ENCODE peak calls at places on chromosomes 5 and 9, in nine cellular contexts. One of them, this sample, is unnamed. For H3K27me3, the result is how much of the 10 kb centered on the place peaks cover.

GRCh38 chr5:102152906-102153787 is 142.9 kb downstream of the SLCO4C1 start:
- DNase-seq in bronchial epithelial cell: peak
- DNase-seq in pancreas: no peak
- DNase-seq in upper lobe of right lung: no peak
- DNase-seq in H9: no peak
- DNase-seq in IMR-90: no peak
- DNase-seq in neuronal stem cell: peak
- DNase-seq in adrenal gland: no peak
- DNase-seq in adipocyte: peak
- DNase-seq in this sample: no peak

GRCh38 chr5:167217097-167217743 is 1074.2 kb upstream of the WWC1 start:
- DNase-seq in neuronal stem cell: no peak
- DNase-seq in pancreas: no peak
- DNase-seq in upper lobe of right lung: no peak
- DNase-seq in IMR-90: no peak
- DNase-seq in H9: no peak
- DNase-seq in bronchial epithelial cell: no peak
- DNase-seq in adrenal gland: no peak
- DNase-seq in adipocyte: no peak
- DNase-seq in this sample: no peak

GRCh38 chr5:171990713-171991015 is 15.8 kb downstream of the FBXW11 start:
- DNase-seq in neuronal stem cell: no peak
- DNase-seq in H9: no peak
- DNase-seq in bronchial epithelial cell: no peak
- DNase-seq in IMR-90: no peak
- DNase-seq in adrenal gland: no peak
- DNase-seq in upper lobe of right lung: no peak
- DNase-seq in pancreas: no peak
- DNase-seq in adipocyte: no peak
- DNase-seq in this sample: no peak

GRCh38 chr5:67483453-67484030 is 286.9 kb upstream of the CD180 start:
- DNase-seq in pancreas: no peak
- DNase-seq in neuronal stem cell: no peak
- DNase-seq in IMR-90: no peak
- DNase-seq in adipocyte: no peak
- DNase-seq in adrenal gland: no peak
- DNase-seq in bronchial epithelial cell: no peak
- DNase-seq in upper lobe of right lung: no peak
- DNase-seq in H9: no peak
- DNase-seq in this sample: no peak

GRCh38 chr9:114372971-114373591 is 14.7 kb downstream of the AKNA start:
- DNase-seq in neuronal stem cell: no peak
- DNase-seq in pancreas: no peak
- DNase-seq in upper lobe of right lung: peak
- DNase-seq in bronchial epithelial cell: no peak
- DNase-seq in adipocyte: no peak
- DNase-seq in H9: no peak
- DNase-seq in adrenal gland: peak
- DNase-seq in IMR-90: no peak
- DNase-seq in this sample: no peak

GRCh38 chr9:127608104-127608966 is 3.7 kb upstream of the STXBP1 start:
- DNase-seq in neuronal stem cell: peak
- DNase-seq in IMR-90: peak
- DNase-seq in adrenal gland: peak
- DNase-seq in upper lobe of right lung: peak
- DNase-seq in adipocyte: peak
- DNase-seq in H9: peak
- DNase-seq in pancreas: peak
- DNase-seq in bronchial epithelial cell: peak
- DNase-seq in this sample: peak

GRCh38 chr9:18487620-18488019 is 13.7 kb downstream of the ADAMTSL1 start:
- DNase-seq in bronchial epithelial cell: no peak
- DNase-seq in upper lobe of right lung: no peak
- DNase-seq in IMR-90: no peak
- DNase-seq in adipocyte: no peak
- DNase-seq in pancreas: no peak
- DNase-seq in H9: no peak
- DNase-seq in adrenal gland: no peak
- DNase-seq in neuronal stem cell: no peak
- DNase-seq in this sample: no peak

GRCh38 chr9:88831783-88832407 is 159.4 kb upstream of the S1PR3 start:
- DNase-seq in upper lobe of right lung: no peak
- DNase-seq in adrenal gland: no peak
- DNase-seq in IMR-90: no peak
- DNase-seq in H9: no peak
- DNase-seq in adipocyte: no peak
- DNase-seq in pancreas: no peak
- DNase-seq in neuronal stem cell: no peak
- DNase-seq in bronchial epithelial cell: no peak
- DNase-seq in this sample: no peak

DNA sequence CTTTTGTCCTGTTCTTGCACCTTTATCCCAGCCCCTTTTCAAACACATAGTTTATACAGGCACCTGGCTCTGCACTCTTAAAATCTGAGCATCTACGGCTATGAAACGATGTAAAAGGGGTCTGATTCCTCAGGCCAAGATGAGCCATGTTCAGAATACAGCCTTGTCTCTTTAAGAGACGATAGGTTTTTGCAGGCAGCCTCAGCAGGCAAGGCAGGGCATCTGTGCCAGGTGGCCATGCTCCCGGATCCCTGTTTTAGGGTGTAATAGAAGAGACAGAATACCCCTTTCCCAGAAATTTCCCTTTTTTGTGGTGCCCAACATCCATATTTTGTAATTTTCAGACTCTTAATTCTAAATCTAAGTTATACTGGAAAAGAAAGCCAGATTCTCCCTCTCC is 89.2 kb upstream of the NFIB start:
- DNase-seq in neuronal stem cell: no peak
- DNase-seq in adipocyte: no peak
- DNase-seq in pancreas: no peak
- DNase-seq in H9: no peak
- DNase-seq in upper lobe of right lung: no peak
- DNase-seq in adrenal gland: no peak
- DNase-seq in bronchial epithelial cell: no peak
- DNase-seq in IMR-90: no peak
- DNase-seq in this sample: no peak
- H3K27me3 ChIP-seq in neuronal stem cell: under half
- H3K27me3 ChIP-seq in adipocyte: under half
- H3K27me3 ChIP-seq in pancreas: under half
- H3K27me3 ChIP-seq in H9: under half
- H3K27me3 ChIP-seq in upper lobe of right lung: under half
- H3K27me3 ChIP-seq in adrenal gland: under half
- H3K27me3 ChIP-seq in bronchial epithelial cell: under half
- H3K27me3 ChIP-seq in IMR-90: half or more
- H3K27me3 ChIP-seq in this sample: under half

GRCh38 chr9:99350461-99350860 is 128.4 kb downstream of the SEC61B start:
- DNase-seq in neuronal stem cell: no peak
- DNase-seq in H9: no peak
- DNase-seq in upper lobe of right lung: no peak
- DNase-seq in bronchial epithelial cell: peak
- DNase-seq in IMR-90: peak
- DNase-seq in pancreas: no peak
- DNase-seq in adipocyte: no peak
- DNase-seq in adrenal gland: no peak
- DNase-seq in this sample: no peak

GRCh38 chr9:99354104-99354503 is 132.0 kb downstream of the SEC61B start:
- DNase-seq in pancreas: no peak
- DNase-seq in IMR-90: no peak
- DNase-seq in adrenal gland: no peak
- DNase-seq in upper lobe of right lung: no peak
- DNase-seq in adipocyte: no peak
- DNase-seq in neuronal stem cell: no peak
- DNase-seq in H9: no peak
- DNase-seq in bronchial epithelial cell: no peak
- DNase-seq in this sample: no peak

GRCh38 chr9:99353408-99353807 is 131.3 kb downstream of the SEC61B start:
- DNase-seq in H9: no peak
- DNase-seq in adrenal gland: peak
- DNase-seq in IMR-90: peak
- DNase-seq in upper lobe of right lung: no peak
- DNase-seq in bronchial epithelial cell: peak
- DNase-seq in pancreas: no peak
- DNase-seq in neuronal stem cell: no peak
- DNase-seq in adipocyte: peak
- DNase-seq in this sample: peak

GRCh38 chr9:99351647-99352046 is 129.6 kb downstream of the SEC61B start:
- DNase-seq in adrenal gland: no peak
- DNase-seq in upper lobe of right lung: no peak
- DNase-seq in adipocyte: no peak
- DNase-seq in H9: peak
- DNase-seq in bronchial epithelial cell: no peak
- DNase-seq in neuronal stem cell: no peak
- DNase-seq in IMR-90: no peak
- DNase-seq in pancreas: no peak
- DNase-seq in this sample: no peak

DNA sequence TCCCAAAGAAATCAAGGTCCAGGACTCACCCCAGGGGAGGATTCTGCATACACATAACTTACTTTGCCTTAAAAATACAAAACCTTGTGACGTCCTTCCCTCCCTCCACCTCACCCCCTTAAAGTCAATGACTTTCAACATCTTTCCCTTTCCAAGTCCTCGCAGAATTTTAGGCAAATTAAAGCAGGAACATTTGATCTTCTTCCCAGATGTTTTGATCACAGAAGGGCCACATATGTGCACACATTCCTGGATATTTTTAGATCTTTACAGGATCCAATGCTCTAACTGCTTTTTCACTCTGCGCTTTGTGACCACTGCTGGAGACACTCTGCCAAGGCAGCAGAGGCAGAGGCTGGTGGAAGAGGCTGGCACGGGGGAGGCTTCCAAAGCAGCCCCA is 130.7 kb downstream of the SEC61B start:
- DNase-seq in IMR-90: peak
- DNase-seq in bronchial epithelial cell: no peak
- DNase-seq in adrenal gland: no peak
- DNase-seq in pancreas: no peak
- DNase-seq in adipocyte: peak
- DNase-seq in H9: no peak
- DNase-seq in neuronal stem cell: no peak
- DNase-seq in upper lobe of right lung: no peak
- DNase-seq in this sample: no peak
- H3K27me3 ChIP-seq in IMR-90: under half
- H3K27me3 ChIP-seq in bronchial epithelial cell: under half
- H3K27me3 ChIP-seq in adrenal gland: under half
- H3K27me3 ChIP-seq in pancreas: under half
- H3K27me3 ChIP-seq in adipocyte: under half
- H3K27me3 ChIP-seq in H9: under half
- H3K27me3 ChIP-seq in neuronal stem cell: under half
- H3K27me3 ChIP-seq in upper lobe of right lung: under half
- H3K27me3 ChIP-seq in this sample: under half

GRCh38 chr9:122220673-122221222 is 8.0 kb downstream of the LHX6 start:
- DNase-seq in adipocyte: no peak
- DNase-seq in H9: no peak
- DNase-seq in neuronal stem cell: no peak
- DNase-seq in upper lobe of right lung: no peak
- DNase-seq in IMR-90: no peak
- DNase-seq in adrenal gland: no peak
- DNase-seq in pancreas: no peak
- DNase-seq in bronchial epithelial cell: no peak
- DNase-seq in this sample: no peak

GRCh38 chr9:122221223-122221811 is 7.4 kb downstream of the LHX6 start:
- DNase-seq in IMR-90: no peak
- DNase-seq in bronchial epithelial cell: no peak
- DNase-seq in upper lobe of right lung: no peak
- DNase-seq in H9: peak
- DNase-seq in pancreas: no peak
- DNase-seq in neuronal stem cell: no peak
- DNase-seq in adrenal gland: no peak
- DNase-seq in adipocyte: no peak
- DNase-seq in this sample: no peak

GRCh38 chr9:122218885-122219855 is 9.6 kb downstream of the LHX6 start:
- DNase-seq in IMR-90: peak
- DNase-seq in neuronal stem cell: no peak
- DNase-seq in pancreas: no peak
- DNase-seq in bronchial epithelial cell: no peak
- DNase-seq in adrenal gland: no peak
- DNase-seq in upper lobe of right lung: no peak
- DNase-seq in adipocyte: no peak
- DNase-seq in H9: peak
- DNase-seq in this sample: no peak

GRCh38 chr9:122218070-122218884 is 10.5 kb downstream of the LHX6 start:
- DNase-seq in neuronal stem cell: no peak
- DNase-seq in pancreas: no peak
- DNase-seq in IMR-90: no peak
- DNase-seq in H9: no peak
- DNase-seq in adipocyte: no peak
- DNase-seq in adrenal gland: no peak
- DNase-seq in upper lobe of right lung: no peak
- DNase-seq in bronchial epithelial cell: peak
- DNase-seq in this sample: no peak

DNA sequence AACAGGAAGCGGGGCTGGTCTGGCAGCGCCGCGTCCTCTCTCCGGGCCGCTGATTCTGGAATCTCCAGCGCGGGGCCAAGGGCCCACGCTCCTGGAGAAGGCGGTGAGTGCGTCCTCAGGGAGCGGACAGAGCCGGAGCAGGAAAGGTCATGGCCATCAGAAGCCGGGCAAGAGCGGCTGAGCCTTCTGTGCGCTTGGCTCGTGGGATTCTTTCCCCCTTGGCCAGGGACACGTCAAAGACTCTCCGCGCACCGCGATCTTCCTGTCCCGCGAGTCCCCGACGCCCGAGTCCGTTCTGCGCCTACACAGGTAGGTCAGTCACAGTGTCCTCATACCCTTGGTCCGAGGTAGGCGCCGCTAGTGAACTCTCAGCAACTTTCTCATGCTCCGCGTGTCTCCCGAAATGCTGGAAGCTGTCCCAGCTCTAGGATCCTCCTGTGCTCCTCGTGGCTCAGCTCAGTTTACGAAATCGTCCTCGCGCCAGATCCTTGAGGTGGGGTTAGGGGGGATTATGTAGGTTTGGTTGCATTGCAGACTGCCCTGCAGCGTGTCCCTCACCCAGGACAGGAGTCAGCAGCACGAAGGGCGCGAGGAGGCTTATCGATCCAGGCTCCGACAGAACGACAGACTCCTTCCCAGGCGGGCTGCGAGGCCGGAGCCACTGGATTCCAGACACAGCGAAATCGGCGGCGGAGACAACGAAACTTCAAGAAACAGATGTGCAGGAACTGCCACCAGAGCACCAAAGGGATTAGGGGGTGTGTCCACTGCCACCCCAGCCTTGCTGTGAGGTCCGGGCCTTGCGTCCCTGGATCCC is 8.7 kb downstream of the LHX6 start:
- DNase-seq in IMR-90: no peak
- DNase-seq in neuronal stem cell: no peak
- DNase-seq in bronchial epithelial cell: no peak
- DNase-seq in H9: no peak
- DNase-seq in upper lobe of right lung: no peak
- DNase-seq in adrenal gland: no peak
- DNase-seq in pancreas: no peak
- DNase-seq in adipocyte: no peak
- DNase-seq in this sample: peak
- H3K27me3 ChIP-seq in IMR-90: half or more
- H3K27me3 ChIP-seq in neuronal stem cell: half or more
- H3K27me3 ChIP-seq in bronchial epithelial cell: half or more
- H3K27me3 ChIP-seq in H9: half or more
- H3K27me3 ChIP-seq in upper lobe of right lung: half or more
- H3K27me3 ChIP-seq in adrenal gland: half or more
- H3K27me3 ChIP-seq in pancreas: under half
- H3K27me3 ChIP-seq in adipocyte: half or more
- H3K27me3 ChIP-seq in this sample: half or more

GRCh38 chr9:98943682-98944129 is at the start of gene COL15A1:
- DNase-seq in bronchial epithelial cell: no peak
- DNase-seq in upper lobe of right lung: no peak
- DNase-seq in adrenal gland: peak
- DNase-seq in H9: peak
- DNase-seq in IMR-90: no peak
- DNase-seq in neuronal stem cell: peak
- DNase-seq in pancreas: peak
- DNase-seq in adipocyte: peak
- DNase-seq in this sample: no peak

GRCh38 chr9:98944130-98945074 is 695 bp downstream of the COL15A1 start:
- DNase-seq in IMR-90: no peak
- DNase-seq in bronchial epithelial cell: no peak
- DNase-seq in upper lobe of right lung: no peak
- DNase-seq in pancreas: peak
- DNase-seq in adipocyte: peak
- DNase-seq in adrenal gland: peak
- DNase-seq in H9: peak
- DNase-seq in neuronal stem cell: peak
- DNase-seq in this sample: no peak

GRCh38 chr9:98941946-98942523 is 1.7 kb upstream of the COL15A1 start:
- DNase-seq in adipocyte: no peak
- DNase-seq in neuronal stem cell: no peak
- DNase-seq in H9: no peak
- DNase-seq in adrenal gland: no peak
- DNase-seq in upper lobe of right lung: no peak
- DNase-seq in bronchial epithelial cell: no peak
- DNase-seq in IMR-90: no peak
- DNase-seq in pancreas: no peak
- DNase-seq in this sample: no peak

GRCh38 chr9:98940278-98940677 is 3.4 kb upstream of the COL15A1 start:
- DNase-seq in neuronal stem cell: no peak
- DNase-seq in IMR-90: no peak
- DNase-seq in adipocyte: no peak
- DNase-seq in pancreas: no peak
- DNase-seq in adrenal gland: no peak
- DNase-seq in bronchial epithelial cell: no peak
- DNase-seq in upper lobe of right lung: no peak
- DNase-seq in H9: no peak
- DNase-seq in this sample: no peak

GRCh38 chr9:98942906-98943681 is 613 bp upstream of the COL15A1 start:
- DNase-seq in adipocyte: no peak
- DNase-seq in adrenal gland: no peak
- DNase-seq in upper lobe of right lung: no peak
- DNase-seq in bronchial epithelial cell: no peak
- DNase-seq in IMR-90: no peak
- DNase-seq in pancreas: no peak
- DNase-seq in H9: no peak
- DNase-seq in neuronal stem cell: no peak
- DNase-seq in this sample: no peak
- H3K27me3 ChIP-seq in adipocyte: under half
- H3K27me3 ChIP-seq in adrenal gland: under half
- H3K27me3 ChIP-seq in upper lobe of right lung: under half
- H3K27me3 ChIP-seq in bronchial epithelial cell: under half
- H3K27me3 ChIP-seq in IMR-90: under half
- H3K27me3 ChIP-seq in pancreas: under half
- H3K27me3 ChIP-seq in H9: under half
- H3K27me3 ChIP-seq in neuronal stem cell: half or more
- H3K27me3 ChIP-seq in this sample: under half